ENCODE peak calls at places on chromosomes 3 and 15, in five cellular contexts. F is H1, H is GM23248, Y is IMR-90, T is keratinocyte. S is an unnamed sample. For H3K4me1, the result is how much of the 10 kb centered on the place peaks cover.

GRCh38 chr15:80892414-80892813 is 97.2 kb downstream of the MESD start:
- DNase-seq in F (no peak), H (no peak), Y (no peak), T (no peak), S (no peak)

GRCh38 chr15:52018244-52018643 is 775 bp upstream of the MAPK6 start:
- DNase-seq in F (no peak), H (peak), Y (peak), T (no peak), S (no peak)

GRCh38 chr3:195692781-195693427 is 27.9 kb upstream of the MUC20 start:
- DNase-seq in F (no peak), H (no peak), Y (peak), T (no peak), S (no peak)

GRCh38 chr3:29284578-29284977 is 3.7 kb downstream of the RBMS3 start:
- DNase-seq in F (no peak), H (peak), Y (peak), T (no peak), S (no peak)

GRCh38 chr3:31065765-31066164 is 171.3 kb upstream of the GADL1 start:
- DNase-seq in F (no peak), H (peak), Y (no peak), T (no peak), S (no peak)

GRCh38 chr3:21894459-21895083 is 143.6 kb upstream of the ZNF385D start:
- DNase-seq in F (no peak), H (peak), Y (peak), T (no peak), S (peak)

GRCh38 chr3:100852882-100853281 is 140.3 kb downstream of the ABI3BP start:
- DNase-seq in F (no peak), H (no peak), Y (no peak), T (no peak), S (no peak)

GRCh38 chr3:14819671-14820070 is 909 bp downstream of the FGD5 start:
- DNase-seq in F (no peak), H (no peak), Y (no peak), T (no peak), S (no peak)

GRCh38 chr3:194276768-194277546 is 74.2 kb downstream of the CPN2 start:
- DNase-seq in F (no peak), H (peak), Y (peak), T (no peak), S (no peak)

GRCh38 chr15:68618339-68619302 is 39.8 kb downstream of the CORO2B start:
- DNase-seq in F (no peak), H (peak), Y (peak), T (no peak), S (no peak)

GRCh38 chr3:142890592-142890991 is 1.7 kb upstream of the PCOLCE2 start:
- DNase-seq in F (no peak), H (no peak), Y (no peak), T (no peak), S (no peak)

GRCh38 chr3:142889263-142890014 is 556 bp upstream of the PCOLCE2 start:
- DNase-seq in F (no peak), H (no peak), Y (no peak), T (no peak), S (no peak)

GRCh38 chr3:142886938-142887337 is 1.9 kb downstream of the PCOLCE2 start:
- DNase-seq in F (no peak), H (peak), Y (peak), T (no peak), S (no peak)

GRCh38 chr3:142888099-142888483 is 792 bp downstream of the PCOLCE2 start:
- DNase-seq in F (no peak), H (peak), Y (no peak), T (no peak), S (no peak)

DNA sequence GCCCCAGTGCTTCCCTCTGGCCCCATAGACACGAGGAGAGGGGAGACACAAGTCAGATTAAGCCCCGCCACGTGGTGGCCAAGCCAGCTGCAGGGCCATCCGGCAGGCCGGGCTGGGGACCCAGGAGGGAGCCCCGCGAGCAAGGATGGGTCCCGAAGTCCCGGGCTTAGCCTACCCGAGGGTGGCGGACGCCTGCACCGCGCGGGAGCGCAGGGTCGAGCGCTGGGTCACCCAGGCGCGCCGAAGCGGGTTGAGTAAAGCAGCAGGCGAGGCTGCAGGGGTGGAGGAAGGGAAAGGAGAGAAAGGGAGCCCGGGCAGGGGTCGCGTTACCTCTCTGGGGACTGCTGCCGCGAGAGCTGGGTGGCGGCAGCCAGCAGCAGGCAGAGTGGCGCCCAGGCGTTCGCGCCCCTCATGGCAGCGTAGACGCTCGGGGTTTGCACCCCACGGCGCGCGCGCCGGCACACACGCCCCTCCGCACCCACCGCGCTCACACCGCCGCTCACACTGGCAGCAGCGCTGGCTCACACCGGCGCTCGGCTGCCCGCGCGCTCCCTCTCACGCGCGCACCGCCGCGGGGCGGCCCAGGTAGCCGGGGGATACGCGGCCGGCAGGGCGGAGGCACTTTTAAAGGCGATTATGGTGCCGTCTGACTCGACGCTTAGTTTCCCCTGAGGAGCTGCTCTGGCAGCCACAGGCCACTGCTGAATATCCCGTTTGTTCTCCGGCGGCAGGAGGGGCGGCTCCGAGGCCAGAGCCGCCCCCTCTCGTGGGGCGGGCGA is at the start of gene PCOLCE2:
- DNase-seq in F (no peak), H (peak), Y (no peak), T (no peak), S (peak)
- H3K9ac ChIP-seq in F (peak), H (peak), Y (no peak), T (peak), S (no peak)

GRCh38 chr3:44661189-44661588 is 12.7 kb downstream of the ZNF35 start:
- DNase-seq in F (no peak), H (no peak), Y (no peak), T (no peak), S (no peak)

GRCh38 chr3:44659434-44659833 is 10.9 kb downstream of the ZNF35 start:
- DNase-seq in F (no peak), H (no peak), Y (no peak), T (no peak), S (no peak)

GRCh38 chr3:44659015-44659414 is 10.5 kb downstream of the ZNF35 start:
- DNase-seq in F (no peak), H (no peak), Y (no peak), T (no peak), S (no peak)
- H3K27ac ChIP-seq in F (no peak), H (no peak), Y (no peak), T (no peak), S (no peak)

DNA sequence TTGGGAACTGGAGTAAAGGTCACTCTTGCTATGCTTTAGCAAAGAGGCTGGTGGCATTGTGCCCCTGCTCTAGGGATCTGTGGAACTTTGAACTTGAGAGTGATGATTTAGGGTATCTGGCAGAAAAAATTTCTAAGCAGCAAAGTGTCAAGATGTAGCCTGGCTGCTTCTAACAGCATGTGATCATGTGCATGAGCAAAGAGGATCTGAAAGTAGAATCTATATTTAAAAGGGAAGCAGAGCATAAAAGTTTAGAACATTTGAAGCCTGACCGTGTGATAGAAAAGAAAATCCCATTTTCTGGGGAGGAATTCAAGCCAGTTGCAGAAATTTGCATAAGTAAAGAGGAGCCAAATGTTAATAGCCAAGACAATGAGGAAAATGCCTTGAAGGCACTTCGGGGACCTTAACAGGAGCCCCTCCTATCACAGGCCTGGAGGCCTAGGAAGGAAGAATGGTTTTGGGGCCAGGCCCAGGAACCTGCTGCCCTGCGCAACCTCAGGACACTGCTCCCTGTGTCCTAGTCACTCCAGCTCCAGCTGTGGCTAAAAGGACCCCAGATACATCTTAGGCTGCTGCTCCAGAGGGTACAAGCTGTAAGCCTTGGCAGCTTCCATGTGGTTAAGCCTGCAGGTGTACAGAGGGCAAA is 212.2 kb upstream of the LINGO1 start:
- DNase-seq in F (no peak), H (no peak), Y (no peak), T (no peak), S (no peak)
- H3K4me1 ChIP-seq in F (under half), H (under half), Y (under half), T (under half), S (under half)

DNA sequence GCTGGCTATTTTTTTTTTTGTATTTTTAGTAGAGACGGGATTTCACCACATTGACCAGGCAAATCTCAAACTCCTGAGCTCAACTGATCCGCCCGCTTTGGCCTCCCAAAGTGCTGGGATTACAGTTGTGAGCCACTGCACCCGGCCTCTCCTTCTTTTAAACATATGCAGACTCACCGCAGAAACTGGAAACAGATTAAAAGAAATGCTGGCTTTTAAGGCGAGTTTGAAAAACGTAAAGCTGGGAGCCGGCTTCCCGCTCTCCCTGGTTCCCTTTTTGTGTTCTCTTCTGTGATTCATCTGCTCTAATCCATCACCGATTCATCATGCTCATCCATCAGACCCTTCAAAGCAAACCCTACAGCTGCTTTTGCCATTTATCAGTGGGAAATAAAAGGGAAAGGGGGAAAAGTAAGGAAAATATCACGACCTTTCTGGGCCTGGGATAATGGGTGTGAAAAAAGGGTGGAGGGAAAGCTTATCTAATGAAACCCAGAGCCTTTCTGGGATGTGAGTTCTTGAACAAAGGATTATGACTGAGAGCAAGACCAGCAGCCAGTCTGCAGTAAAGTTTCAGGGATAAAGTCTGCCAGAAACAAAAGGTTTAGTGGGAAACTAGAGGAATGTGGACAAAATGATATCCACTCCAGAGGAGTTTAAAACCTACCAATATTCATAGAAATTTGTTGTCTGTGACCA is 92.3 kb upstream of the LRIG1 start:
- DNase-seq in F (no peak), H (no peak), Y (peak), T (no peak), S (peak)
- H3K9ac ChIP-seq in F (peak), H (no peak), Y (peak), T (no peak), S (no peak)

S was measured in neural progenitor cell.